ENCODE peak calls at places on chromosomes 3 and 15, in five cellular contexts. E, Q, F, L and Y are unnamed samples.

GRCh38 chr15:26628879-26629529 is 143.9 kb downstream of the GABRB3 start:
- DNase-seq in E (peak), Q (peak), F (peak), L (no peak), Y (peak)

GRCh38 chr3:195559723-195560409 is 16.7 kb upstream of the PPP1R2 start:
- DNase-seq in E (no peak), Q (no peak), F (no peak), L (no peak), Y (no peak)

GRCh38 chr3:23948761-23949160 is 3.7 kb downstream of the NR1D2 start:
- DNase-seq in E (no peak), Q (no peak), F (no peak), L (no peak), Y (no peak)

GRCh38 chr3:44415421-44415820 is 62.0 kb downstream of the ZNF445 start:
- DNase-seq in E (no peak), Q (no peak), F (no peak), L (no peak), Y (no peak)

GRCh38 chr15:40963201-40963600 is 9.9 kb downstream of the CHAC1 start:
- DNase-seq in E (no peak), Q (no peak), F (no peak), L (no peak), Y (no peak)

GRCh38 chr15:64521726-64522164 is 61.4 kb downstream of the ZNF609 start:
- DNase-seq in E (no peak), Q (no peak), F (no peak), L (peak), Y (no peak)

GRCh38 chr3:4680227-4680691 is 187.1 kb downstream of the ITPR1 start:
- DNase-seq in E (no peak), Q (no peak), F (no peak), L (no peak), Y (no peak)

GRCh38 chr3:30894521-30895289 is at the start of gene GADL1:
- DNase-seq in E (peak), Q (peak), F (no peak), L (no peak), Y (peak)

GRCh38 chr3:138359137-138359536 is 10.8 kb downstream of the MRAS start:
- DNase-seq in E (no peak), Q (no peak), F (no peak), L (no peak), Y (no peak)

GRCh38 chr15:78076231-78077052 is 1.1 kb downstream of the TBC1D2B start:
- DNase-seq in E (no peak), Q (no peak), F (no peak), L (no peak), Y (no peak)

GRCh38 chr3:171302009-171302408 is 158.2 kb downstream of the TNIK start:
- DNase-seq in E (no peak), Q (no peak), F (no peak), L (no peak), Y (no peak)

GRCh38 chr3:172279191-172279640 is 169.0 kb downstream of the GHSR start:
- DNase-seq in E (no peak), Q (no peak), F (no peak), L (no peak), Y (no peak)

GRCh38 chr3:101179637-101180036 is 140.7 kb downstream of the IMPG2 start:
- DNase-seq in E (no peak), Q (no peak), F (no peak), L (no peak), Y (no peak)

GRCh38 chr15:90115783-90116182 is 13.5 kb upstream of the IDH2 start:
- DNase-seq in E (no peak), Q (no peak), F (no peak), L (no peak), Y (no peak)